ENCODE peak calls at places on chromosomes 6 and 20, in ten cellular contexts. Z is OCI-LY7, C is testis, R is esophagus squamous epithelium, S is upper lobe of right lung, L is astrocyte, V is esophagus muscularis mucosa, T is ovary, P is Caco-2, E is GM23338. F is an unnamed sample.

GRCh38 chr20:52552181-52552872 is 360.7 kb upstream of the ZFP64 start:
- DNase-seq in Z (no peak), C (no peak), R (no peak), S (no peak), L (peak; percentile 84), V (no peak), T (no peak), P (no peak), E (peak; percentile 38), F (no peak)

GRCh38 chr20:3798405-3798768 is 2.3 kb downstream of the CDC25B start:
- DNase-seq in Z (no peak), C (no peak), R (no peak), S (no peak), L (no peak), V (no peak), T (no peak), P (no peak), E (no peak), F (no peak)

GRCh38 chr6:52326540-52327364 is 35.2 kb upstream of the PAQR8 start:
- DNase-seq in Z (no peak), C (no peak), R (no peak), S (no peak), L (no peak), V (no peak), T (no peak), P (no peak), E (no peak), F (no peak)

GRCh38 chr6:11025911-11026635 is 18.0 kb downstream of the ELOVL2 start:
- DNase-seq in Z (peak; percentile 43), C (peak; percentile 33), R (no peak), S (no peak), L (no peak), V (no peak), T (no peak), P (no peak), E (peak; percentile 68), F (no peak)

GRCh38 chr20:10379761-10380160 is 54.3 kb downstream of the MKKS start:
- DNase-seq in Z (no peak), C (no peak), R (no peak), S (no peak), L (no peak), V (no peak), T (no peak), P (no peak), E (no peak), F (no peak)

GRCh38 chr20:62728028-62728780 is 19.6 kb downstream of the NTSR1 start:
- DNase-seq in Z (no peak), C (no peak), R (no peak), S (no peak), L (no peak), V (no peak), T (no peak), P (no peak), E (no peak), F (no peak)

GRCh38 chr6:3258201-3258600 is 546 bp upstream of the PSMG4 start:
- DNase-seq in Z (no peak), C (no peak), R (no peak), S (no peak), L (no peak), V (no peak), T (no peak), P (no peak), E (no peak), F (no peak)

GRCh38 chr20:36666181-36666740 is 20.3 kb upstream of the SLA2 start:
- DNase-seq in Z (peak; percentile 35), C (no peak), R (no peak), S (no peak), L (no peak), V (no peak), T (no peak), P (no peak), E (no peak), F (no peak)

GRCh38 chr6:166331503-166332133 is 10.7 kb downstream of the SFT2D1 start:
- DNase-seq in Z (no peak), C (no peak), R (no peak), S (no peak), L (no peak), V (no peak), T (no peak), P (no peak), E (no peak), F (no peak)

GRCh38 chr6:127933852-127934840 is 33.3 kb upstream of the THEMIS start:
- DNase-seq in Z (no peak), C (no peak), R (no peak), S (no peak), L (no peak), V (no peak), T (no peak), P (no peak), E (no peak), F (no peak)

GRCh38 chr6:5036309-5036708 is 32.5 kb upstream of the RPP40 start:
- DNase-seq in Z (no peak), C (no peak), R (no peak), S (no peak), L (peak; percentile 41), V (no peak), T (no peak), P (no peak), E (peak; percentile 94), F (no peak)

GRCh38 chr6:1088441-1089001 is 223.4 kb upstream of the FOXQ1 start:
- DNase-seq in Z (no peak), C (no peak), R (no peak), S (no peak), L (no peak), V (no peak), T (no peak), P (no peak), E (no peak), F (no peak)

GRCh38 chr6:134065706-134066105 is 13.3 kb upstream of the SLC2A12 start:
- DNase-seq in Z (peak; percentile 50), C (no peak), R (no peak), S (no peak), L (no peak), V (no peak), T (no peak), P (no peak), E (peak; percentile 82), F (no peak)

GRCh38 chr6:134061440-134061839 is 9.0 kb upstream of the SLC2A12 start:
- DNase-seq in Z (no peak), C (no peak), R (no peak), S (no peak), L (no peak), V (no peak), T (no peak), P (no peak), E (no peak), F (no peak)

GRCh38 chr6:134063966-134064445 is 11.6 kb upstream of the SLC2A12 start:
- DNase-seq in Z (peak; percentile 69), C (peak; percentile 78), R (no peak), S (no peak), L (peak; percentile 51), V (no peak), T (peak; percentile 71), P (peak; percentile 70), E (peak; percentile 79), F (no peak)

GRCh38 chr6:134064461-134064860 is 12.0 kb upstream of the SLC2A12 start:
- DNase-seq in Z (no peak), C (no peak), R (no peak), S (no peak), L (no peak), V (no peak), T (no peak), P (no peak), E (no peak), F (no peak)

GRCh38 chr6:134063121-134063965 is 10.9 kb upstream of the SLC2A12 start:
- DNase-seq in Z (no peak), C (no peak), R (no peak), S (no peak), L (no peak), V (no peak), T (no peak), P (no peak), E (peak; percentile 79), F (no peak)
- TF ChIP-seq CTCF in Z (no peak), C (no peak), R (no peak), S (no peak), L (no peak), V (no peak), T (no peak), P (no peak), E (peak; percentile 4), F (no peak)

DNA sequence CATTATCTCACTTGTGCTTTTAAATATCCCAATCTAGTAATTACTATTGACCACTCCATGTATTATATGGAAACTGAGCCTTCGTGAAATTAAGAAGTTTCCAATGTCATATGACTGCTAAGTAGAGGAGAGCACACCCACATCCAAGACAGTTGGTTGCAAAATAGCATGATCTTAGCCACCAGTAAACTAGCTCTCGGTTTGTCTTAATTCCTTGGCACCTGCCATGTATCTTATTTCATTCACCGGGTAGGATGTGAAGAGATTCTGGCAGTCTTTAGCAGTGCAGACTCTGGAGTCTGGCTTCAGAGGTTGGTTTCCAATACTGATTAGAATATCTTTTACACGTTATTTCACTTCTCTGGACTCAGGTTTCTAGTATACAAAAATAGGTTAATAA is 270.3 kb downstream of the LAMA2 start:
- DNase-seq in Z (no peak), C (no peak), R (no peak), S (no peak), L (no peak), V (no peak), T (no peak), P (no peak), E (no peak), F (no peak)
- H3K4me3 ChIP-seq in Z (no peak overlapping the region), C (no peak overlapping the region), R (no peak overlapping the region), S (no peak overlapping the region), L (no peak overlapping the region), V (no peak overlapping the region), T (no peak overlapping the region), P (no peak overlapping the region), E (no peak overlapping the region), F (no peak overlapping the region)

GRCh38 chr20:39222102-39222501 is 260.0 kb downstream of the DHX35 start:
- DNase-seq in Z (no peak), C (no peak), R (no peak), S (no peak), L (no peak), V (no peak), T (no peak), P (no peak), E (peak; percentile 5), F (no peak)

GRCh38 chr20:39225536-39225935 is 263.4 kb downstream of the DHX35 start:
- DNase-seq in Z (no peak), C (no peak), R (no peak), S (no peak), L (no peak), V (no peak), T (no peak), P (no peak), E (peak; percentile 5), F (no peak)

GRCh38 chr20:39225978-39226377 is 263.8 kb downstream of the DHX35 start:
- DNase-seq in Z (no peak), C (no peak), R (no peak), S (no peak), L (no peak), V (no peak), T (no peak), P (no peak), E (no peak), F (no peak)
- TF ChIP-seq CTCF in Z (no peak), C (no peak), R (no peak), S (no peak), L (no peak), V (no peak), T (no peak), P (no peak), E (no peak), F (no peak)

DNA sequence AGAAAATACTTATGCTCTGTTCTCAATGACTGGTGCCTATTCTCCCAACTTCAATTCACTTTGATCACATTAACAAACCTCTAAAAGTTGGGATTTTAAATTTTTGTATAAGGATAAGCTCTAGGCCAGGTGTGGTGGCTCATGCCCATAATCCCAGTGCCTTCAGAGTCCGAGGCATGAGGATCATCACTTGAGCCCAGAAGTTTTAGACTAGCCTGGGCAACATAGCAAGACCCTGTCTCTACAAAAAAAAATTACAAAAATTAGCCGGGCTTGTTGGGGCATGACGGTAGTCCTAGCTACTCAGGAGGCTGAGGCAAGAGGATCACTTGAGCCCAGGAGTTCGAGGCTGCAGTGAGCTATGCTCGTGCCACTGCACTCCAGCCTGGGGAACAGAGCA is 3.9 kb downstream of the SSR1 start:
- DNase-seq in Z (no peak), C (no peak), R (no peak), S (no peak), L (no peak), V (no peak), T (no peak), P (no peak), E (no peak), F (no peak)
- H3K4me3 ChIP-seq in Z (no peak overlapping the region), C (no peak overlapping the region), R (no peak overlapping the region), S (no peak overlapping the region), L (no peak overlapping the region), V (no peak overlapping the region), T (no peak overlapping the region), P (no peak overlapping the region), E (no peak overlapping the region), F (no peak overlapping the region)

F was measured in thoracic aorta.